ENCODE peak calls at places on chromosomes 13 and 19, in five cellular contexts. T is lower leg skin; N is omental fat pad; V is gastrocnemius medialis; S is activated T-helper 9 cell treated with anti-CD3 and anti-CD28 coated beads, Interleukin-2, amount 50 U/mL, for 16 hours. W is an unnamed sample.

GRCh38 chr13:99998261-99998660 is 16.7 kb downstream of the ZIC2 start:
- DNase-seq in T (peak), N (no peak), V (no peak), S (no peak), W (no peak)

GRCh38 chr19:14556662-14557188 is 15.1 kb downstream of the NDUFB7 start:
- DNase-seq in T (peak), N (peak), V (peak), S (peak), W (peak)

GRCh38 chr13:74423434-74423833 is 289.2 kb upstream of the KLF12 start:
- DNase-seq in T (no peak), N (no peak), V (no peak), S (no peak), W (no peak)

GRCh38 chr13:97976551-97977375 is 23.3 kb downstream of the IPO5 start:
- DNase-seq in T (peak), N (no peak), V (no peak), S (peak), W (peak)

GRCh38 chr13:59823495-59823894 is 340.2 kb downstream of the DIAPH3 start:
- DNase-seq in T (no peak), N (no peak), V (no peak), S (no peak), W (no peak)

GRCh38 chr13:26759907-26760834 is at the start of gene GPR12:
- DNase-seq in T (no peak), N (no peak), V (no peak), S (no peak), W (no peak)

GRCh38 chr13:85798999-85799646 is at the start of gene SLITRK6:
- DNase-seq in T (no peak), N (no peak), V (no peak), S (no peak), W (no peak)

GRCh38 chr13:94248454-94249233 is 230.8 kb downstream of the DCT start:
- DNase-seq in T (no peak), N (no peak), V (no peak), S (no peak), W (no peak)

GRCh38 chr13:54226866-54227265 is 1198.3 kb downstream of the OLFM4 start:
- DNase-seq in T (no peak), N (no peak), V (no peak), S (no peak), W (no peak)

GRCh38 chr13:46124967-46125933 is 20.4 kb upstream of the CPB2 start:
- DNase-seq in T (no peak), N (no peak), V (no peak), S (no peak), W (no peak)

GRCh38 chr13:113129921-113130750 is 7.5 kb downstream of the F10 start:
- DNase-seq in T (peak), N (no peak), V (no peak), S (no peak), W (no peak)

GRCh38 chr19:32916969-32917611 is 47.5 kb upstream of the SLC7A9 start:
- DNase-seq in T (no peak), N (no peak), V (no peak), S (no peak), W (no peak)

GRCh38 chr13:19864339-19865309 is 1.2 kb upstream of the ZMYM5 start:
- DNase-seq in T (peak), N (peak), V (peak), S (peak), W (peak)

W was measured in CD8-positive, alpha-beta T cell.